ENCODE peak calls at places on chromosomes 7 and 10, in eight cellular contexts. One of them, this sample, is unnamed.

GRCh38 chr7:139860090-139860773 is 31.2 kb downstream of the TBXAS1 start:
- DNase-seq in cerebellum: no peak
- DNase-seq in HEK293T: no peak
- DNase-seq in hippocampal formation: no peak
- DNase-seq in B cell: peak; percentile 67
- DNase-seq in kidney glomerular epithelial cell: no peak
- DNase-seq in ACHN: no peak
- DNase-seq in natural killer cell: no peak
- DNase-seq in this sample: no peak

GRCh38 chr7:89988070-89988469 is 166.2 kb upstream of the STEAP1 start:
- DNase-seq in B cell: no peak
- DNase-seq in HEK293T: no peak
- DNase-seq in kidney glomerular epithelial cell: no peak
- DNase-seq in hippocampal formation: no peak
- DNase-seq in natural killer cell: no peak
- DNase-seq in cerebellum: no peak
- DNase-seq in ACHN: no peak
- DNase-seq in this sample: no peak

GRCh38 chr10:95474228-95475002 is 86.8 kb downstream of the SORBS1 start:
- DNase-seq in ACHN: no peak
- DNase-seq in HEK293T: no peak
- DNase-seq in kidney glomerular epithelial cell: no peak
- DNase-seq in cerebellum: no peak
- DNase-seq in B cell: no peak
- DNase-seq in natural killer cell: no peak
- DNase-seq in hippocampal formation: no peak
- DNase-seq in this sample: no peak

GRCh38 chr10:119233821-119234220 is 26.4 kb downstream of the GRK5 start:
- DNase-seq in cerebellum: no peak
- DNase-seq in kidney glomerular epithelial cell: no peak
- DNase-seq in hippocampal formation: no peak
- DNase-seq in natural killer cell: no peak
- DNase-seq in ACHN: no peak
- DNase-seq in B cell: no peak
- DNase-seq in HEK293T: no peak
- DNase-seq in this sample: no peak

GRCh38 chr7:128946936-128947830 is 9.5 kb downstream of the IRF5 start:
- DNase-seq in hippocampal formation: no peak
- DNase-seq in cerebellum: no peak
- DNase-seq in natural killer cell: no peak
- DNase-seq in HEK293T: no peak
- DNase-seq in B cell: no peak
- DNase-seq in ACHN: peak; percentile 23
- DNase-seq in kidney glomerular epithelial cell: no peak
- DNase-seq in this sample: no peak

GRCh38 chr7:101233907-101234547 is 3.6 kb downstream of the CLDN15 start:
- DNase-seq in hippocampal formation: no peak
- DNase-seq in cerebellum: no peak
- DNase-seq in B cell: peak; percentile 17
- DNase-seq in HEK293T: no peak
- DNase-seq in natural killer cell: no peak
- DNase-seq in ACHN: no peak
- DNase-seq in kidney glomerular epithelial cell: no peak
- DNase-seq in this sample: no peak

GRCh38 chr7:45646996-45647411 is 72.8 kb downstream of the ADCY1 start:
- DNase-seq in natural killer cell: no peak
- DNase-seq in kidney glomerular epithelial cell: no peak
- DNase-seq in HEK293T: no peak
- DNase-seq in B cell: no peak
- DNase-seq in cerebellum: peak; percentile 48
- DNase-seq in ACHN: no peak
- DNase-seq in hippocampal formation: no peak
- DNase-seq in this sample: no peak

GRCh38 chr10:43793714-43794113 is 145.0 kb upstream of the ZNF32 start:
- DNase-seq in hippocampal formation: no peak
- DNase-seq in HEK293T: no peak
- DNase-seq in B cell: no peak
- DNase-seq in natural killer cell: no peak
- DNase-seq in kidney glomerular epithelial cell: no peak
- DNase-seq in ACHN: no peak
- DNase-seq in cerebellum: no peak
- DNase-seq in this sample: no peak

GRCh38 chr7:158672975-158673374 is 31.6 kb downstream of the NCAPG2 start:
- DNase-seq in B cell: no peak
- DNase-seq in HEK293T: no peak
- DNase-seq in natural killer cell: no peak
- DNase-seq in hippocampal formation: no peak
- DNase-seq in cerebellum: no peak
- DNase-seq in ACHN: no peak
- DNase-seq in kidney glomerular epithelial cell: peak; percentile 8
- DNase-seq in this sample: no peak

GRCh38 chr10:119908201-119908600 is 15.7 kb downstream of the SEC23IP start:
- DNase-seq in cerebellum: no peak
- DNase-seq in natural killer cell: no peak
- DNase-seq in HEK293T: no peak
- DNase-seq in ACHN: no peak
- DNase-seq in kidney glomerular epithelial cell: no peak
- DNase-seq in hippocampal formation: no peak
- DNase-seq in B cell: no peak
- DNase-seq in this sample: no peak

GRCh38 chr7:33698006-33698405 is 207.3 kb upstream of the BMPER start:
- DNase-seq in natural killer cell: no peak
- DNase-seq in ACHN: no peak
- DNase-seq in B cell: no peak
- DNase-seq in kidney glomerular epithelial cell: peak; percentile 4
- DNase-seq in HEK293T: no peak
- DNase-seq in cerebellum: no peak
- DNase-seq in hippocampal formation: no peak
- DNase-seq in this sample: peak; percentile 31

GRCh38 chr10:58396057-58396456 is 10.8 kb downstream of the TFAM start:
- DNase-seq in HEK293T: no peak
- DNase-seq in natural killer cell: no peak
- DNase-seq in B cell: no peak
- DNase-seq in cerebellum: no peak
- DNase-seq in kidney glomerular epithelial cell: no peak
- DNase-seq in ACHN: no peak
- DNase-seq in hippocampal formation: no peak
- DNase-seq in this sample: no peak

GRCh38 chr7:129569811-129570215 is 41.7 kb upstream of the NRF1 start:
- DNase-seq in natural killer cell: no peak
- DNase-seq in kidney glomerular epithelial cell: peak; percentile 34
- DNase-seq in HEK293T: no peak
- DNase-seq in ACHN: peak; percentile 97
- DNase-seq in hippocampal formation: no peak
- DNase-seq in cerebellum: no peak
- DNase-seq in B cell: no peak
- DNase-seq in this sample: peak; percentile 79

GRCh38 chr7:27810186-27810585 is 70.2 kb downstream of the TAX1BP1 start:
- DNase-seq in natural killer cell: no peak
- DNase-seq in hippocampal formation: no peak
- DNase-seq in B cell: no peak
- DNase-seq in HEK293T: no peak
- DNase-seq in kidney glomerular epithelial cell: no peak
- DNase-seq in cerebellum: no peak
- DNase-seq in ACHN: no peak
- DNase-seq in this sample: no peak

GRCh38 chr7:15352807-15353206 is 209.0 kb downstream of the AGMO start:
- DNase-seq in ACHN: no peak
- DNase-seq in HEK293T: no peak
- DNase-seq in natural killer cell: no peak
- DNase-seq in B cell: no peak
- DNase-seq in kidney glomerular epithelial cell: no peak
- DNase-seq in cerebellum: no peak
- DNase-seq in hippocampal formation: no peak
- DNase-seq in this sample: no peak

GRCh38 chr10:71840177-71840711 is 10.8 kb downstream of the PSAP start:
- DNase-seq in hippocampal formation: peak; percentile 56
- DNase-seq in ACHN: peak; percentile 97
- DNase-seq in cerebellum: peak; percentile 90
- DNase-seq in natural killer cell: no peak
- DNase-seq in kidney glomerular epithelial cell: peak; percentile 98
- DNase-seq in B cell: no peak
- DNase-seq in HEK293T: peak; percentile 83
- DNase-seq in this sample: peak; percentile 98

GRCh38 chr7:30815016-30815854 is 44.0 kb downstream of the MINDY4 start:
- DNase-seq in natural killer cell: no peak
- DNase-seq in HEK293T: no peak
- DNase-seq in cerebellum: no peak
- DNase-seq in ACHN: no peak
- DNase-seq in B cell: no peak
- DNase-seq in kidney glomerular epithelial cell: no peak
- DNase-seq in hippocampal formation: no peak
- DNase-seq in this sample: no peak

GRCh38 chr7:120988591-120989299 is at the start of gene CPED1:
- DNase-seq in cerebellum: peak; percentile 37
- DNase-seq in natural killer cell: peak; percentile 25
- DNase-seq in ACHN: peak; percentile 81
- DNase-seq in B cell: peak; percentile 69
- DNase-seq in kidney glomerular epithelial cell: no peak
- DNase-seq in HEK293T: peak; percentile 66
- DNase-seq in hippocampal formation: peak; percentile 48
- DNase-seq in this sample: peak; percentile 66

GRCh38 chr10:2392145-2392812 is 655.0 kb upstream of the ADARB2 start:
- DNase-seq in hippocampal formation: no peak
- DNase-seq in kidney glomerular epithelial cell: no peak
- DNase-seq in B cell: no peak
- DNase-seq in HEK293T: no peak
- DNase-seq in natural killer cell: no peak
- DNase-seq in cerebellum: no peak
- DNase-seq in ACHN: peak; percentile 26
- DNase-seq in this sample: no peak

GRCh38 chr7:27608776-27609495 is 53.7 kb downstream of the HIBADH start:
- DNase-seq in kidney glomerular epithelial cell: peak; percentile 15
- DNase-seq in B cell: no peak
- DNase-seq in cerebellum: no peak
- DNase-seq in HEK293T: no peak
- DNase-seq in natural killer cell: no peak
- DNase-seq in hippocampal formation: no peak
- DNase-seq in ACHN: no peak
- DNase-seq in this sample: peak; percentile 54

GRCh38 chr7:132800522-132800921 is 224.3 kb upstream of the PLXNA4 start:
- DNase-seq in hippocampal formation: no peak
- DNase-seq in HEK293T: no peak
- DNase-seq in B cell: no peak
- DNase-seq in ACHN: no peak
- DNase-seq in cerebellum: no peak
- DNase-seq in kidney glomerular epithelial cell: no peak
- DNase-seq in natural killer cell: no peak
- DNase-seq in this sample: no peak

GRCh38 chr7:16841681-16842080 is 36.9 kb upstream of the AGR2 start:
- DNase-seq in HEK293T: no peak
- DNase-seq in B cell: no peak
- DNase-seq in hippocampal formation: no peak
- DNase-seq in ACHN: no peak
- DNase-seq in kidney glomerular epithelial cell: no peak
- DNase-seq in natural killer cell: no peak
- DNase-seq in cerebellum: no peak
- DNase-seq in this sample: peak; percentile 40

GRCh38 chr7:131106681-131107342 is 220.9 kb upstream of the MKLN1 start:
- DNase-seq in kidney glomerular epithelial cell: no peak
- DNase-seq in natural killer cell: peak; percentile 50
- DNase-seq in ACHN: peak; percentile 62
- DNase-seq in cerebellum: peak; percentile 48
- DNase-seq in B cell: peak; percentile 53
- DNase-seq in hippocampal formation: peak; percentile 50
- DNase-seq in HEK293T: peak; percentile 39
- DNase-seq in this sample: peak; percentile 41

GRCh38 chr10:130300608-130301025 is 164.4 kb downstream of the GLRX3 start:
- DNase-seq in kidney glomerular epithelial cell: no peak
- DNase-seq in cerebellum: no peak
- DNase-seq in hippocampal formation: peak; percentile 33
- DNase-seq in B cell: no peak
- DNase-seq in HEK293T: no peak
- DNase-seq in ACHN: no peak
- DNase-seq in natural killer cell: no peak
- DNase-seq in this sample: no peak

GRCh38 chr7:143910473-143911248 is 8.7 kb upstream of the TCAF1 start:
- DNase-seq in ACHN: no peak
- DNase-seq in kidney glomerular epithelial cell: no peak
- DNase-seq in natural killer cell: no peak
- DNase-seq in hippocampal formation: no peak
- DNase-seq in cerebellum: no peak
- DNase-seq in B cell: no peak
- DNase-seq in HEK293T: no peak
- DNase-seq in this sample: no peak

GRCh38 chr10:15072358-15072757 is 16.2 kb downstream of the ACBD7 start:
- DNase-seq in B cell: no peak
- DNase-seq in hippocampal formation: no peak
- DNase-seq in kidney glomerular epithelial cell: no peak
- DNase-seq in HEK293T: no peak
- DNase-seq in cerebellum: no peak
- DNase-seq in ACHN: no peak
- DNase-seq in natural killer cell: no peak
- DNase-seq in this sample: no peak

GRCh38 chr7:47653550-47654351 is 71.8 kb upstream of the TNS3 start:
- DNase-seq in B cell: no peak
- DNase-seq in natural killer cell: no peak
- DNase-seq in cerebellum: no peak
- DNase-seq in kidney glomerular epithelial cell: peak; percentile 71
- DNase-seq in HEK293T: no peak
- DNase-seq in hippocampal formation: no peak
- DNase-seq in ACHN: peak; percentile 73
- DNase-seq in this sample: peak; percentile 50

GRCh38 chr7:25656581-25657026 is 428.3 kb upstream of the NPVF start:
- DNase-seq in B cell: no peak
- DNase-seq in hippocampal formation: no peak
- DNase-seq in kidney glomerular epithelial cell: no peak
- DNase-seq in natural killer cell: no peak
- DNase-seq in ACHN: no peak
- DNase-seq in HEK293T: no peak
- DNase-seq in cerebellum: no peak
- DNase-seq in this sample: peak; percentile 59

GRCh38 chr10:124722812-124723783 is 21.1 kb downstream of the FAM53B start:
- DNase-seq in hippocampal formation: peak; percentile 50
- DNase-seq in HEK293T: no peak
- DNase-seq in kidney glomerular epithelial cell: no peak
- DNase-seq in natural killer cell: peak; percentile 66
- DNase-seq in cerebellum: no peak
- DNase-seq in ACHN: no peak
- DNase-seq in B cell: no peak
- DNase-seq in this sample: no peak

GRCh38 chr7:98378210-98378819 is 22.6 kb downstream of the BAIAP2L1 start:
- DNase-seq in B cell: no peak
- DNase-seq in natural killer cell: no peak
- DNase-seq in cerebellum: no peak
- DNase-seq in hippocampal formation: no peak
- DNase-seq in kidney glomerular epithelial cell: no peak
- DNase-seq in HEK293T: no peak
- DNase-seq in ACHN: no peak
- DNase-seq in this sample: no peak

GRCh38 chr7:151271699-151272355 is 23.3 kb upstream of the SMARCD3 start:
- DNase-seq in kidney glomerular epithelial cell: no peak
- DNase-seq in natural killer cell: no peak
- DNase-seq in ACHN: no peak
- DNase-seq in B cell: no peak
- DNase-seq in hippocampal formation: no peak
- DNase-seq in cerebellum: no peak
- DNase-seq in HEK293T: no peak
- DNase-seq in this sample: no peak

GRCh38 chr7:19442016-19442785 is 266.6 kb downstream of the POLR1F start:
- DNase-seq in kidney glomerular epithelial cell: no peak
- DNase-seq in cerebellum: no peak
- DNase-seq in natural killer cell: no peak
- DNase-seq in B cell: no peak
- DNase-seq in ACHN: peak; percentile 58
- DNase-seq in hippocampal formation: no peak
- DNase-seq in HEK293T: peak; percentile 47
- DNase-seq in this sample: peak; percentile 60

GRCh38 chr7:151433721-151434400 is 6.1 kb downstream of the CRYGN start:
- DNase-seq in ACHN: no peak
- DNase-seq in kidney glomerular epithelial cell: no peak
- DNase-seq in cerebellum: no peak
- DNase-seq in B cell: no peak
- DNase-seq in hippocampal formation: no peak
- DNase-seq in natural killer cell: no peak
- DNase-seq in HEK293T: no peak
- DNase-seq in this sample: no peak

GRCh38 chr7:152897401-152897800 is 137.8 kb downstream of the ACTR3B start:
- DNase-seq in B cell: no peak
- DNase-seq in cerebellum: no peak
- DNase-seq in HEK293T: no peak
- DNase-seq in kidney glomerular epithelial cell: no peak
- DNase-seq in ACHN: no peak
- DNase-seq in natural killer cell: no peak
- DNase-seq in hippocampal formation: no peak
- DNase-seq in this sample: no peak